ENCODE peak calls at places on chromosome 4, in five cellular contexts. H, Y, Q, F and I are unnamed samples.

GRCh38 chr4:176340871-176341685 is 21.3 kb downstream of the SPCS3 start:
- DNase-seq in Y (no peak), F (no peak), H (no peak), Q (peak), I (no peak)

GRCh38 chr4:151147000-151147399 is 47.6 kb downstream of the RPS3A start:
- DNase-seq in H (no peak), F (no peak), Y (no peak), Q (no peak), I (no peak)

GRCh38 chr4:99180367-99181169 is 36.5 kb upstream of the ADH4 start:
- DNase-seq in H (no peak), Q (no peak), F (no peak), Y (no peak), I (no peak)

GRCh38 chr4:183541081-183542045 is 36.5 kb downstream of the ING2 start:
- DNase-seq in F (no peak), Y (no peak), Q (no peak), H (no peak), I (no peak)

GRCh38 chr4:153018716-153019115 is 82.6 kb downstream of the FHDC1 start:
- DNase-seq in H (no peak), Q (no peak), Y (no peak), F (no peak), I (no peak)

GRCh38 chr4:99436462-99436861 is 1.3 kb upstream of the ADH7 start:
- DNase-seq in F (no peak), H (no peak), Y (no peak), Q (no peak), I (no peak)

GRCh38 chr4:76548704-76549103 is 113.7 kb downstream of the SHROOM3 start:
- DNase-seq in Y (no peak), H (no peak), F (no peak), Q (no peak), I (no peak)

GRCh38 chr4:76449362-76449767 is 14.3 kb downstream of the SHROOM3 start:
- DNase-seq in F (no peak), Y (no peak), Q (no peak), H (no peak), I (no peak)

GRCh38 chr4:16669036-16669435 is 229.4 kb downstream of the LDB2 start:
- DNase-seq in H (no peak), Y (no peak), F (no peak), Q (no peak), I (no peak)

GRCh38 chr4:184479516-184479950 is 5.2 kb upstream of the IRF2 start:
- DNase-seq in Y (no peak), F (no peak), Q (no peak), H (no peak), I (no peak)

GRCh38 chr4:185221912-185222311 is 12.5 kb downstream of the SNX25 start:
- DNase-seq in F (no peak), Y (no peak), H (no peak), Q (no peak), I (no peak)

GRCh38 chr4:100188829-100189228 is 1.4 kb downstream of the DDIT4L start:
- DNase-seq in Q (no peak), Y (no peak), H (no peak), F (no peak), I (no peak)

GRCh38 chr4:159003420-159004253 is 99.2 kb upstream of the RAPGEF2 start:
- DNase-seq in Y (no peak), H (no peak), Q (no peak), F (peak), I (no peak)

GRCh38 chr4:85448880-85449763 is 25.8 kb upstream of the ARHGAP24 start:
- DNase-seq in Y (no peak), Q (peak), F (no peak), H (no peak), I (no peak)